ENCODE peak calls at places on chromosomes 3 and 15, in six cellular contexts. N, Q, S, T, R and G are unnamed samples.

GRCh38 chr15:42035362-42035761 is 14.5 kb upstream of the PLA2G4E start:
- DNase-seq in S (peak; percentile 58), N (no peak), R (peak; percentile 47), T (peak; percentile 80), Q (peak; percentile 64), G (no peak)

GRCh38 chr3:144791034-144791433 is 819.4 kb downstream of the DIPK2A start:
- DNase-seq in S (no peak), R (no peak), Q (no peak), T (no peak), N (no peak), G (no peak)

GRCh38 chr15:68229386-68230156 is at the start of gene CLN6:
- DNase-seq in T (peak; percentile 83), R (peak; percentile 86), N (peak; percentile 66), S (peak; percentile 77), Q (peak; percentile 81), G (peak; percentile 73)

GRCh38 chr3:16207031-16207430 is 32.6 kb downstream of the GALNT15 start:
- DNase-seq in T (no peak), R (no peak), N (no peak), Q (no peak), S (peak; percentile 37), G (no peak)

GRCh38 chr3:183381179-183381578 is 47.2 kb downstream of the MCF2L2 start:
- DNase-seq in S (peak; percentile 33), R (peak; percentile 16), Q (no peak), N (no peak), T (peak; percentile 80), G (no peak)

GRCh38 chr3:190222360-190222759 is 99.9 kb downstream of the CLDN1 start:
- DNase-seq in T (no peak), N (no peak), S (no peak), Q (no peak), R (no peak), G (no peak)

GRCh38 chr3:186077466-186077865 is 31.4 kb downstream of the ETV5 start:
- DNase-seq in S (no peak), T (no peak), N (no peak), R (no peak), Q (no peak), G (no peak)

GRCh38 chr3:161558256-161558655 is 61.6 kb downstream of the OTOL1 start:
- DNase-seq in S (no peak), T (peak; percentile 15), R (no peak), Q (no peak), N (no peak), G (no peak)

GRCh38 chr15:81894069-81894468 is 151.7 kb downstream of the MEX3B start:
- DNase-seq in T (no peak), R (no peak), S (no peak), N (no peak), Q (no peak), G (no peak)

GRCh38 chr15:94232107-94232506 is 746 bp downstream of the MCTP2 start:
- DNase-seq in Q (no peak), R (no peak), N (no peak), S (no peak), T (no peak), G (no peak)

GRCh38 chr15:36347272-36347864 is 232.1 kb upstream of the CDIN1 start:
- DNase-seq in Q (no peak), T (no peak), R (no peak), N (no peak), S (no peak), G (no peak)

GRCh38 chr15:40762919-40763800 is 708 bp upstream of the GCHFR start:
- DNase-seq in Q (peak; percentile 90), R (peak; percentile 68), S (peak; percentile 50), T (peak; percentile 50), N (peak; percentile 74), G (no peak)

GRCh38 chr15:25056484-25057429 is 102.0 kb downstream of the SNRPN start:
- DNase-seq in N (peak; percentile 48), R (no peak), S (no peak), T (no peak), Q (peak; percentile 6), G (no peak)

GRCh38 chr15:75452968-75453702 is 1.6 kb upstream of the SIN3A start:
- DNase-seq in T (peak; percentile 17), S (peak; percentile 13), N (peak; percentile 68), R (peak; percentile 21), Q (peak; percentile 58), G (peak; percentile 34)

GRCh38 chr3:7695067-7695466 is 806.6 kb upstream of the LMCD1 start:
- DNase-seq in S (peak; percentile 18), R (peak; percentile 4), T (no peak), N (no peak), Q (no peak), G (no peak)

GRCh38 chr15:77019476-77020331 is 24.8 kb downstream of the PSTPIP1 start:
- DNase-seq in S (peak; percentile 23), N (no peak), Q (no peak), T (peak; percentile 35), R (no peak), G (no peak)

DNA sequence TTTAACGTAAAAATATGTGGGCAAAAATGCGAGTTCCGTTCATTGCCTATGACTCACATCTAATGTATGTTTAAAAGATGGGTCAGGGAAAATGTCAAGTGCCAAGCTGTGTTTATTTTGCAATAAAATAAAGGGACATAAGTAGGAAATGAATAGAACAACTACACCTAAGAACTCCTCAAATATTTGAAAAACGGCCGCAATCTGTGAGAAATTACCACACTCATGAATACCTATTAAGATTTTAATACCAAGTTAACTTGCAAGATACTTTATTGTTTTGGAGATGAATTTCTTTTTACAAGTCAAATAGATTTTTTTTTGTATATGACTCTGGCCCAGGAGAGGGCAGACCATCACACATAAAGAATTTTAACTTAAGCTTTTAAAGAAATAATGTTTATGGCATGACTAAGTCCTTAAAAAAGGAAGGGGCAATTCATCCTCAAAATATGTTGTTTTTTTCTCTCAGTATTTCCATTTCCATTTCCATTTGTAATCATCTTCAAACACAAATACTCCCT is 152.7 kb downstream of the SUCNR1 start:
- DNase-seq in R (peak; percentile 80), Q (no peak), T (peak; percentile 66), S (peak; percentile 88), N (no peak), G (no peak)
- TF ChIP-seq CTCF in R (peak; percentile 39), Q (no peak), T (peak; percentile 20), S (peak; percentile 38), N (no peak), G (no peak)

GRCh38 chr3:88221726-88222125 is 72.0 kb downstream of the C3orf38 start:
- DNase-seq in N (no peak), Q (no peak), T (no peak), R (no peak), S (no peak), G (no peak)

GRCh38 chr3:88222343-88222742 is 72.6 kb downstream of the C3orf38 start:
- DNase-seq in R (no peak), N (no peak), T (no peak), Q (no peak), S (no peak), G (no peak)

GRCh38 chr3:88220126-88220525 is 70.4 kb downstream of the C3orf38 start:
- DNase-seq in N (no peak), S (no peak), Q (no peak), R (no peak), T (no peak), G (no peak)

DNA sequence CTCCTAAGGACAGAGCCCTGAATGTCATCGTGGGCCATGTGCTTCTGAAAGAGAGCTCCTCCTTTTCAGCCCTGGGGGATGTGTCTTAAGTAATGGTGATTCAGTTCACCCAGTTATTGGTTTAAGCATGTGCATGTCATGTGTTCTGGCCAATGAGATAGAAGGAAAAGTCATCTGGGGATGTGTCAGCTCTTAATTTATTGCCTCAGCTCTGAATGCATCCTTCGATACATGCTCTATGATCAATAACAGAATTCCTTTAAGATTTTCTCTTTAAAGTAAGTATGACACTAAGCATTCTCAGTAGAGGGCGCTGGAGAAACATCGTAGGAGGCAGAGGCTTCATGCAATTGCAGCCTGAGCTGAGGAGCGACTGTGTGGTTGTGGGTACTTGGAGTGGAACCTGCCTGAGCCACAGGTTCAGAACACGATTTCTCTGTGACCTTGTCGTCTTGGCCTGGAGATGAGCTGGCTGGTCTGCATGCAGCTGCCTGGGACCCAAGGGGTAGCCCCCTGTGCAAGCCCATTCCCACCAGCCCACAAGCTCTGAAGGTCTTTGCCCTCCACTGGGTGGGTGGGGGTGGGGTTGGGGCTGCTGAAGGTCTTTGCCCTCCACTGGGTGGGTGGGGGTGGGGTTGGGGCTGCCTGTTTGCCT is 69.5 kb downstream of the C3orf38 start:
- DNase-seq in N (no peak), R (peak; percentile 83), Q (peak; percentile 41), S (peak; percentile 77), T (peak; percentile 48), G (peak; percentile 62)
- TF ChIP-seq CTCF in N (peak; percentile 55), R (peak; percentile 75), Q (peak; percentile 49), S (peak; percentile 74), T (peak; percentile 80), G (peak; percentile 76)

DNA sequence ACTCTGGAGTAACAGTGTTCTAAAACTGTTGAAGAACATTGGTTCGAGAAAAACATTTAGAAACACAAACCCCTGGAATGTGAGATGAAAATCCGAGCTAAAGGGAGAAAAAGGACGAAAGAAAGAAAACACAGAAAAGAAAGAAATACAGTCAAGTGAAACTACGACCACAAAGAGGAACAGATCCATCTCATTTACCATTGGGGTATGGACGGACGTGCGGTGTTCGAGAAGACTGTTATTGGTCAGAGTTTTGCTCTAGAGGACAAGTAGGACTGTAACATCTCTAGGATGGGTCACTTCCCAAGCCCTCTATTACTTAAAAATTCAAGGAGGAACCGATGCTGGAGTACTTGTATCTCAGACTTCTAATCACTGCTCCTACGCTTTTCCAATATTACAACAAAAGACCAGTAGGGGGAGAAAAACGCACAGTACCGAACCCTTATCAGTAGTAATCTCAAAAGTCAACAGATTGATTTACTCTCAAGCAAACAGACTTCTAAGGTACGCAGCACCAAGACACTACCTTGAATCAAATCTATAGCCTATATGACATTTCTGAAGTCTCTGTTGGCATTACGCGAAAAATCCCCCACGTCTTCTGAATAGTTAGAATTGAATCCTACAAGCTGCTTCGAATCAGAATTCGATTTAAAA is 1.1 kb upstream of the PIK3CA start:
- DNase-seq in T (peak; percentile 66), N (no peak), S (peak; percentile 76), Q (peak; percentile 66), R (peak; percentile 73), G (peak; percentile 14)
- TF ChIP-seq CTCF in T (peak; percentile 68), N (peak; percentile 72), S (peak; percentile 66), Q (peak; percentile 56), R (peak; percentile 64), G (peak; percentile 77)

GRCh38 chr15:70260580-70260979 is 162.9 kb upstream of the TLE3 start:
- DNase-seq in S (no peak), N (no peak), Q (no peak), T (no peak), R (no peak), G (no peak)

GRCh38 chr15:70259030-70259424 is 161.3 kb upstream of the TLE3 start:
- DNase-seq in T (no peak), Q (peak; percentile 63), R (peak; percentile 76), S (peak; percentile 64), N (peak; percentile 80), G (no peak)

GRCh38 chr15:70258369-70259029 is 160.8 kb upstream of the TLE3 start:
- DNase-seq in S (no peak), N (no peak), T (no peak), Q (peak; percentile 28), R (peak; percentile 21), G (no peak)

GRCh38 chr15:70260096-70260495 is 162.4 kb upstream of the TLE3 start:
- DNase-seq in S (no peak), N (no peak), T (no peak), Q (no peak), R (no peak), G (no peak)

DNA sequence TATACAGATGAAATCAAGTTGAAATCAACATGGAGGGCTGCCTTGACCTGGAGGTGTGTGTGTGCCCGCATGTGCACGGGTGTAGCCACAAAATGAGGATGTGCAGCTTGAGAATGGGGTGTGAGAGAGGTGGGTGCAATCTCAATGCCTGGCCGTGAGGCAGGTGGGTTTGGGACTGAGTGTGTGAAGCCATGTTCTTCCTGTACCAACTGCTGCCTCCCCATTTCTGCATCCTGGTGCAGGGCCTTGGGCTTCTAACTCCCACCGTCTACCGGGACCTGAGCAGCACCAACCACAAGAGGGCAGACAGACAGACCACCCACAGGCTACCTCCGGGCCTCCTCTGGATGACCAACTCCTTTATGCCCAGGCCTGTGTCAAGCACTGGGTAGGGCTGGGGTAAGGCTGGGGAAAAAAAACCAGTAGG is 161.9 kb upstream of the TLE3 start:
- DNase-seq in Q (no peak), N (no peak), R (peak; percentile 19), S (no peak), T (no peak), G (no peak)
- TF ChIP-seq CTCF in Q (no peak), N (no peak), R (no peak), S (peak; percentile 26), T (no peak), G (no peak)